ENCODE peak calls at places on chromosomes 2 and 18, in eight cellular contexts. S is GM12878, F is IMR-90, B is heart left ventricle, A is testis, O is prostate gland, Y is A549, E is upper lobe of left lung. P is an unnamed sample. For H3K4me1, the result is how much of the 10 kb centered on the place peaks cover.

GRCh38 chr2:96135621-96136020 is 2.7 kb downstream of the ASTL start:
- DNase-seq in S (no peak), F (no peak), B (no peak), A (no peak), O (no peak), Y (no peak), E (no peak), P (no peak)

GRCh38 chr2:62014102-62014501 is 108.6 kb downstream of the COMMD1 start:
- DNase-seq in S (no peak), F (peak), B (peak), A (peak), O (peak), Y (no peak), E (no peak), P (peak)

GRCh38 chr2:123916512-123916911 is 108.6 kb upstream of the CNTNAP5 start:
- DNase-seq in S (no peak), F (no peak), B (no peak), A (no peak), O (no peak), Y (no peak), E (no peak), P (no peak)

GRCh38 chr2:1784986-1785617 is 40.8 kb upstream of the PXDN start:
- DNase-seq in S (no peak), F (no peak), B (no peak), A (no peak), O (no peak), Y (no peak), E (no peak), P (no peak)

GRCh38 chr2:17273066-17273465 is 245.2 kb downstream of the RAD51AP2 start:
- DNase-seq in S (no peak), F (no peak), B (no peak), A (no peak), O (no peak), Y (no peak), E (no peak), P (no peak)

GRCh38 chr2:26764078-26764887 is at the start of gene SLC35F6:
- DNase-seq in S (no peak), F (peak), B (peak), A (peak), O (peak), Y (peak), E (peak), P (peak)

GRCh38 chr18:40897884-40898283 is 1057.2 kb upstream of the PIK3C3 start:
- DNase-seq in S (no peak), F (no peak), B (no peak), A (no peak), O (no peak), Y (no peak), E (no peak), P (no peak)

GRCh38 chr2:187358531-187358930 is 89.5 kb downstream of the CALCRL start:
- DNase-seq in S (no peak), F (no peak), B (no peak), A (peak), O (no peak), Y (no peak), E (no peak), P (no peak)

GRCh38 chr2:102893870-102894269 is 132.0 kb downstream of the TMEM182 start:
- DNase-seq in S (no peak), F (no peak), B (no peak), A (no peak), O (no peak), Y (no peak), E (no peak), P (no peak)

GRCh38 chr2:109680523-109681297 is 66.5 kb downstream of the SOWAHC start:
- DNase-seq in S (no peak), F (no peak), B (no peak), A (no peak), O (no peak), Y (no peak), E (no peak), P (no peak)

GRCh38 chr2:148957023-148957422 is 81.5 kb upstream of the LYPD6B start:
- DNase-seq in S (no peak), F (no peak), B (no peak), A (no peak), O (peak), Y (no peak), E (no peak), P (no peak)

GRCh38 chr2:209334188-209335017 is 89.4 kb upstream of the MAP2 start:
- DNase-seq in S (no peak), F (peak), B (peak), A (peak), O (peak), Y (peak), E (no peak), P (peak)

GRCh38 chr2:207202645-207203044 is 36.9 kb upstream of the KLF7 start:
- DNase-seq in S (no peak), F (peak), B (no peak), A (no peak), O (no peak), Y (no peak), E (no peak), P (no peak)

GRCh38 chr2:161576421-161576820 is 47.8 kb upstream of the SLC4A10 start:
- DNase-seq in S (no peak), F (no peak), B (no peak), A (no peak), O (no peak), Y (peak), E (no peak), P (no peak)

GRCh38 chr2:240520974-240521350 is 36.8 kb downstream of the ANKMY1 start:
- DNase-seq in S (no peak), F (no peak), B (no peak), A (no peak), O (no peak), Y (no peak), E (peak), P (no peak)

GRCh38 chr2:7639476-7639875 is 722.3 kb downstream of the RNF144A start:
- DNase-seq in S (no peak), F (no peak), B (no peak), A (no peak), O (no peak), Y (no peak), E (no peak), P (peak)

GRCh38 chr2:33202641-33203345 is 256.0 kb downstream of the LTBP1 start:
- DNase-seq in S (no peak), F (no peak), B (no peak), A (no peak), O (no peak), Y (no peak), E (no peak), P (no peak)

GRCh38 chr2:2010266-2010665 is 266.0 kb upstream of the PXDN start:
- DNase-seq in S (no peak), F (no peak), B (no peak), A (no peak), O (no peak), Y (no peak), E (no peak), P (no peak)

GRCh38 chr2:241282553-241282952 is 32.9 kb downstream of the HDLBP start:
- DNase-seq in S (no peak), F (no peak), B (no peak), A (no peak), O (no peak), Y (no peak), E (no peak), P (no peak)

GRCh38 chr2:126368778-126369177 is 287.2 kb upstream of the GYPC start:
- DNase-seq in S (no peak), F (no peak), B (no peak), A (no peak), O (no peak), Y (no peak), E (no peak), P (no peak)

GRCh38 chr2:145743016-145743415 is 1223.1 kb upstream of the ZEB2 start:
- DNase-seq in S (no peak), F (no peak), B (no peak), A (no peak), O (no peak), Y (no peak), E (no peak), P (no peak)

GRCh38 chr2:222864296-222864695 is 3.5 kb downstream of the ACSL3 start:
- DNase-seq in S (no peak), F (peak), B (peak), A (no peak), O (no peak), Y (no peak), E (no peak), P (no peak)
- H3K4me1 ChIP-seq in S (under half), F (under half), B (half or more), A (under half), O (under half), Y (half or more), E (half or more), P (under half)

DNA sequence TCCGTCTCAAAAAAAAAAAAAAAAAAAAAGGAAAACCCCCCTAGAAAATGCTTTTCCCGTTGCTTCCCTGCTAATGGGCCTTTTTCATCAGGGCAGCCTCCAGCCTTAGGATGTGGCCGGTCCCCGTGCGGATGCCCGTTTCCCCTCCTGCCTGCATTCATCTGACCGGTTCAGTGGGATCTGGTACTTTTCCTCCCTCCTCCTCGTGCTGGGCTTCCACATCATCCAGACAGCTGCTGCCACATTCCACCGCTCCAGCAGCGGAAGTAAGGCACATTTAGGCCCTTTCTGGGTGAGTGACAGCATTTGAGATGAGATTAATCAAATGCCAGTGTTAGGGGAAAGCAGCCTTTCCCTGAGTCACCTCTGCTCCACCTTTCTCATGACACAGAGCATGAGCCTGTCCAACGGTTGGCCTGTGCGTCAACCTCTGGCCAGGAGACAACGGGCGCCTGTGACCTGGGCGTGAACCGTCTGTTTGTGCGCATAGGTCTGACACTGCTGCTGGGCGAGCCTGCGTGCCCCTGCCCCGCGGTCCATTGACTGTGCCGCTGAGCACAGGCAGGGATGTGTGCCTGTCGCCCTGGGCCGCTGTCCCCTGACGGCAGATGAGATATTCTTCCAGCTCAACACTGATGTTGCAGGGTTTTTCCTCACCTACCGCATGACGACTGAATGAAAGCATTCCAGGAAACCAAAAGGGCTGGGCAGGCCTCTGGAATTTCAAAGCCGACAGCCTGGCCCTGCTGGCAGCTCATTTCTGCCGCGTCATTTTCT is 174.0 kb downstream of the TGIF1 start:
- DNase-seq in S (no peak), F (peak), B (peak), A (peak), O (peak), Y (peak), E (peak), P (peak)
- TF ChIP-seq POLR2A in S (no peak), F (peak), B (peak), A (no peak), O (peak), Y (peak), E (peak), P (no peak)

GRCh38 chr2:234060236-234060635 is 9.7 kb downstream of the SPP2 start:
- DNase-seq in S (no peak), F (no peak), B (no peak), A (no peak), O (no peak), Y (no peak), E (peak), P (no peak)
- H3K4me1 ChIP-seq in S (under half), F (under half), B (under half), A (under half), O (under half), Y (under half), E (under half), P (under half)

DNA sequence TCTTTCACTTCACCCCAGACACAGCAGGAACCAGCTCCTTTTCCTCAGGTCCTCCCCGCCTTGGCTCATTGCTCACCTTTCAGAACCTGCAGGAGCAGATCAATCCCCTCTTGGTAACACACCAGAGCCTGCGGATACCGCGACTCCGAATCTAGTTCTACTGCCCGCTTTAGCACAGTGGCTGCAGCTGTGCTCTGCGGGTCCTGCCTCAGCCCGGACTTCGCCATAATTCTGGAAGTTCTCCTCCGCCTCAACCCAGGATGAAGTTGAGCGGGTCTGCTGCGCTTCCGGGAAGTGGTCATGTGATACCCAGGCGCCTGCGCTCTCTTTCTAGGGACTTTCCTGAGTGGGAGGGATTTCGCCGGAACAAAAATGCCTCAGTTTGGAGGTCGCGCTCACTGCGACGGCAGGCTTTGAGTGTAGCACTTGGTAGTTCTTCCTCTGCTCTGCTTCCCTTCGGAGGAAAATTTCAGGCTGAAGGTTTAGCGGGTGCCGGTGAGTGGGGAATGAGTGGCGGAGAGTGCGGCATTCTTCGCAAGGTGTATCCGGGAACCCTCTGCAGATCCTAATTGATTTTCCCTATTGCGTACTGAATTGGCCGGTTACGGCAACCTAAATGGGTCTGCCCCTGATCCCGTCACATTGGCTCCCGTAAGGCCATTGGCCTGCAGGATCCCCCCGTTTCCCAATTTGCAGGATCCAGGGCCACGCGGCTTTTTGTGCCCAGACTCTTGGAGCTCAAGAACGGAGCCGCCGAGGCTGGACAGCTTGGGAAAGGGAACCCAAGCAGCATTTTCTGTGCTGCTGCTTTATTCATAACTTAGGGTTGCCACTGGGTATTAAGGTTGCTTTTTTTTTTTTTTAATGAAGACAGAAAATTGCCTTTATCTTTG is at the start of the genes MITD1 and MRPL30:
- DNase-seq in S (peak), F (peak), B (peak), A (peak), O (peak), Y (peak), E (peak), P (peak)
- TF ChIP-seq POLR2A in S (peak), F (peak), B (peak), A (no peak), O (peak), Y (peak), E (peak), P (peak)

DNA sequence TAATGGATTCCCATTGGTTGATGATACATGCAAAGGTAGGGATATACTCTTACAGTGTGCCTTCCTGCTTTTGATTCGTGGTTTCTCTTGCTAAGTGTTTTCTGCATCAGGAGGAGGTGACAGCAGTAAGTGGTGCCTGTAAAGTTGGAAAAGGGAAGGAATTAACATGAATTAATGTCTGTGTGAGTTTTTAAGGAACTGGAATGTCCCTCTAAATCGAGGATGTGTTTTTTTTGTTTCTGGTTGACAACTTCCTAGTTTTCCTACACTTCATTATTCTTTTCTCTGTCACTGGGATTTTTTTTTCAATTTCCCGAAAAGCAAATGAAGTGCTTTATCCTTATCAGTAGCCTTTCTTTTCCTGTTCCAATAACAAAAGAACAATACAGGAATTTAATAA is 54.4 kb downstream of the CRIM1 start:
- DNase-seq in S (no peak), F (no peak), B (no peak), A (no peak), O (no peak), Y (no peak), E (no peak), P (no peak)
- H3K4me1 ChIP-seq in S (under half), F (under half), B (half or more), A (under half), O (under half), Y (half or more), E (half or more), P (half or more)

GRCh38 chr2:74489906-74490305 is 7.0 kb downstream of the TTC31 start:
- DNase-seq in S (no peak), F (no peak), B (no peak), A (no peak), O (no peak), Y (no peak), E (no peak), P (no peak)
- TF ChIP-seq POLR2A in S (no peak), F (no peak), B (no peak), A (no peak), O (no peak), Y (no peak), E (no peak), P (no peak)

GRCh38 chr2:216112926-216113325 is 3.8 kb downstream of the XRCC5 start:
- DNase-seq in S (no peak), F (no peak), B (no peak), A (no peak), O (no peak), Y (no peak), E (no peak), P (no peak)

GRCh38 chr2:216110620-216111019 is 1.5 kb downstream of the XRCC5 start:
- DNase-seq in S (no peak), F (no peak), B (no peak), A (no peak), O (no peak), Y (no peak), E (no peak), P (no peak)

GRCh38 chr2:216108967-216109921 is at the start of gene XRCC5:
- DNase-seq in S (peak), F (peak), B (peak), A (peak), O (peak), Y (peak), E (peak), P (peak)

GRCh38 chr2:216109962-216110614 is 940 bp downstream of the XRCC5 start:
- DNase-seq in S (no peak), F (peak), B (no peak), A (no peak), O (no peak), Y (peak), E (no peak), P (no peak)

GRCh38 chr2:216111122-216111521 is 2.0 kb downstream of the XRCC5 start:
- DNase-seq in S (no peak), F (no peak), B (no peak), A (no peak), O (no peak), Y (no peak), E (no peak), P (no peak)
- H3K4me1 ChIP-seq in S (under half), F (under half), B (half or more), A (under half), O (under half), Y (under half), E (under half), P (under half)

GRCh38 chr2:201183373-201183742 is 417 bp downstream of the CASP10 start:
- DNase-seq in S (no peak), F (no peak), B (no peak), A (no peak), O (no peak), Y (no peak), E (no peak), P (no peak)

GRCh38 chr2:201180010-201180409 is 2.9 kb upstream of the CASP10 start:
- DNase-seq in S (no peak), F (no peak), B (no peak), A (no peak), O (no peak), Y (no peak), E (no peak), P (no peak)

GRCh38 chr2:201188449-201188848 is 5.5 kb downstream of the CASP10 start:
- DNase-seq in S (no peak), F (no peak), B (no peak), A (no peak), O (no peak), Y (no peak), E (no peak), P (no peak)

GRCh38 chr2:201185863-201186262 is 2.9 kb downstream of the CASP10 start:
- DNase-seq in S (no peak), F (no peak), B (no peak), A (no peak), O (no peak), Y (no peak), E (no peak), P (no peak)

DNA sequence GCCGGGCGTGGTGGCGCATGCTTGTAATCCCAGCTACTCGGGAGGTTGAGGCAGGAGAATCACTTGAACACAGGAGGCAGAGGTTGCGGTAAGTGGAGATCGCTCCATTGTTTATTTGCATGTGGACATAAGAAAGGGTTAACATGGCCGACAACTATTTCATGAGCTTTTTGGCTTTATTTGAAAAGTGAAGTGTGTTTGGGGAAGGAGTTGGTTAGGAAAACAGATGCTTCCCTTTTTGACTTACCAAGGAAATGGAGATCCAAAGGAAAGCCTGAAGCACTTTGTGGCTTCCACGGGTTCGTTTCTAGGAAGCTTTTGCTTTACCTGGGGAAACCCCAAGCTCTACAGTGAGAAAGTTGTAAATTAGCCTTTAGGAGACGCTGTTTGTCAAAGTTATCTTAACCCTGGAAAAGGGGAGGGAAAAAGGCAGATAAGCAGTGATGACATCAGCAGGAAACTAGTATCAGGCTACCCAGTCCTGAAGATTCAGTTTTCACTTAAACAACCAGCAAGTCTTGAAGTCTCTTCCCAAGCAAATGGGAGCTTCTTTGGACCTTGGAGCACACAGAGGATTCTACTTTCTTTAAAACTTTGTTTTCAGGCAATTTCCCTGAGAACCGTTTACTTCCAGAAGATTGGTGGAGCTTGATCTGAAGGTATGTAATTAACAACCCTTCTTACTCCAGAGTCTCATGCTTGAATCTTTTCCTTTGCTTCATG is at the start of gene CASP10:
- DNase-seq in S (peak), F (peak), B (no peak), A (no peak), O (no peak), Y (peak), E (no peak), P (no peak)
- TF ChIP-seq POLR2A in S (no peak), F (no peak), B (peak), A (no peak), O (peak), Y (no peak), E (peak), P (no peak)